ENCODE peak calls at places on chromosomes 3 and 15, in six cellular contexts. M is GM12891, P is GM12878, T is HepG2, Q is K562, D is H1. O is an unnamed sample.

GRCh38 chr3:48268381-48268935 is 27.6 kb downstream of the ZNF589 start:
- DNase-seq in M (no peak), P (peak), T (no peak), Q (no peak), D (no peak), O (peak)

GRCh38 chr15:98002874-98003273 is 42.4 kb downstream of the ARRDC4 start:
- DNase-seq in M (no peak), P (no peak), T (peak), Q (no peak), D (no peak), O (no peak)

GRCh38 chr3:38655708-38656300 is 6.3 kb upstream of the SCN5A start:
- DNase-seq in M (no peak), P (no peak), T (peak), Q (peak), D (no peak), O (no peak)

GRCh38 chr3:156675744-156676466 is 1.5 kb downstream of the TIPARP start:
- DNase-seq in M (no peak), P (no peak), T (peak), Q (no peak), D (no peak), O (no peak)

GRCh38 chr3:33377931-33378330 is 62.3 kb downstream of the UBP1 start:
- DNase-seq in M (no peak), P (no peak), T (no peak), Q (no peak), D (no peak), O (no peak)

GRCh38 chr15:58517252-58517681 is 85.5 kb downstream of the LIPC start:
- DNase-seq in M (no peak), P (peak), T (no peak), Q (no peak), D (no peak), O (no peak)

GRCh38 chr15:82108489-82109078 is 62.8 kb upstream of the MEX3B start:
- DNase-seq in M (peak), P (no peak), T (peak), Q (peak), D (peak), O (peak)

GRCh38 chr3:171757377-171758034 is 52.8 kb downstream of the PLD1 start:
- DNase-seq in M (no peak), P (no peak), T (no peak), Q (no peak), D (no peak), O (no peak)

GRCh38 chr15:95018888-95019545 is 787.7 kb downstream of the MCTP2 start:
- DNase-seq in M (no peak), P (no peak), T (no peak), Q (no peak), D (no peak), O (no peak)

GRCh38 chr3:175651716-175652115 is 792.6 kb downstream of the NAALADL2 start:
- DNase-seq in M (no peak), P (no peak), T (no peak), Q (no peak), D (no peak), O (no peak)

GRCh38 chr15:70670680-70671079 is 92.7 kb downstream of the UACA start:
- DNase-seq in M (no peak), P (no peak), T (no peak), Q (no peak), D (no peak), O (no peak)

GRCh38 chr3:113124256-113124830 is 87.0 kb upstream of the BOC start:
- DNase-seq in M (no peak), P (no peak), T (no peak), Q (no peak), D (no peak), O (no peak)

GRCh38 chr3:14508966-14509795 is 31.0 kb downstream of the GRIP2 start:
- DNase-seq in M (peak), P (no peak), T (peak), Q (peak), D (peak), O (peak)

GRCh38 chr3:132117642-132118041 is 82.8 kb upstream of the CPNE4 start:
- DNase-seq in M (no peak), P (no peak), T (no peak), Q (no peak), D (no peak), O (no peak)

GRCh38 chr3:124053871-124054270 is 61.9 kb upstream of the ROPN1 start:
- DNase-seq in M (no peak), P (no peak), T (no peak), Q (no peak), D (no peak), O (no peak)

GRCh38 chr3:134205426-134205825 is 45.2 kb downstream of the RYK start:
- DNase-seq in M (no peak), P (no peak), T (no peak), Q (no peak), D (no peak), O (no peak)

GRCh38 chr3:181302960-181303359 is 313.4 kb upstream of the DNAJC19 start:
- DNase-seq in M (no peak), P (no peak), T (no peak), Q (no peak), D (no peak), O (no peak)

GRCh38 chr15:66452971-66453580 is 44.5 kb downstream of the SNAPC5 start:
- DNase-seq in M (no peak), P (no peak), T (peak), Q (no peak), D (no peak), O (no peak)

GRCh38 chr3:191345334-191345733 is 15.0 kb upstream of the UTS2B start:
- DNase-seq in M (no peak), P (no peak), T (no peak), Q (peak), D (no peak), O (no peak)

GRCh38 chr15:87672309-87672897 is 584.1 kb downstream of the NTRK3 start:
- DNase-seq in M (no peak), P (no peak), T (no peak), Q (peak), D (peak), O (no peak)

GRCh38 chr3:30544811-30545210 is 61.6 kb upstream of the TGFBR2 start:
- DNase-seq in M (no peak), P (no peak), T (no peak), Q (no peak), D (no peak), O (no peak)

GRCh38 chr3:144221771-144222170 is 250.1 kb downstream of the DIPK2A start:
- DNase-seq in M (no peak), P (no peak), T (no peak), Q (no peak), D (no peak), O (no peak)

GRCh38 chr15:76376029-76376428 is 39.5 kb downstream of the ISL2 start:
- DNase-seq in M (no peak), P (no peak), T (no peak), Q (no peak), D (peak), O (no peak)

GRCh38 chr3:39447637-39448483 is 19.6 kb upstream of the MOBP start:
- DNase-seq in M (peak), P (peak), T (peak), Q (peak), D (peak), O (peak)

GRCh38 chr3:29065211-29065785 is 215.6 kb upstream of the RBMS3 start:
- DNase-seq in M (no peak), P (no peak), T (no peak), Q (no peak), D (peak), O (no peak)

GRCh38 chr3:177777699-177778098 is 580.4 kb upstream of the TBL1XR1 start:
- DNase-seq in M (peak), P (peak), T (peak), Q (peak), D (no peak), O (peak)

GRCh38 chr3:52400275-52400793 is 44.6 kb downstream of the SEMA3G start:
- DNase-seq in M (no peak), P (no peak), T (no peak), Q (no peak), D (no peak), O (no peak)

GRCh38 chr15:71057143-71057542 is 58.1 kb upstream of the THSD4 start:
- DNase-seq in M (no peak), P (no peak), T (no peak), Q (no peak), D (no peak), O (no peak)

GRCh38 chr3:185120126-185120525 is 32.7 kb downstream of the C3orf70 start:
- DNase-seq in M (no peak), P (no peak), T (no peak), Q (no peak), D (no peak), O (no peak)

GRCh38 chr15:85013785-85014184 is 32.1 kb downstream of the PDE8A start:
- DNase-seq in M (no peak), P (no peak), T (no peak), Q (no peak), D (no peak), O (no peak)

GRCh38 chr3:184806567-184807271 is 5.2 kb upstream of the VPS8 start:
- DNase-seq in M (no peak), P (no peak), T (no peak), Q (no peak), D (no peak), O (no peak)

GRCh38 chr3:143002083-143002712 is 828 bp downstream of the U2SURP start:
- DNase-seq in M (peak), P (no peak), T (peak), Q (peak), D (no peak), O (no peak)

GRCh38 chr3:157938154-157938774 is 168.0 kb downstream of the SHOX2 start:
- DNase-seq in M (no peak), P (no peak), T (no peak), Q (no peak), D (no peak), O (no peak)

GRCh38 chr3:179272385-179272784 is 21.5 kb upstream of the KCNMB3 start:
- DNase-seq in M (no peak), P (no peak), T (no peak), Q (no peak), D (no peak), O (no peak)
- TF ChIP-seq TAF1 in M (no peak), P (no peak), T (no peak), Q (no peak), D (no peak), O (no peak)

GRCh38 chr15:48395532-48396011 is 64.3 kb downstream of the DUT start:
- DNase-seq in M (no peak), P (no peak), T (no peak), Q (no peak), D (no peak), O (no peak)
- TF ChIP-seq POLR2AphosphoS5 in M (no peak), P (no peak), T (no peak), Q (no peak), D (no peak), O (no peak)

DNA sequence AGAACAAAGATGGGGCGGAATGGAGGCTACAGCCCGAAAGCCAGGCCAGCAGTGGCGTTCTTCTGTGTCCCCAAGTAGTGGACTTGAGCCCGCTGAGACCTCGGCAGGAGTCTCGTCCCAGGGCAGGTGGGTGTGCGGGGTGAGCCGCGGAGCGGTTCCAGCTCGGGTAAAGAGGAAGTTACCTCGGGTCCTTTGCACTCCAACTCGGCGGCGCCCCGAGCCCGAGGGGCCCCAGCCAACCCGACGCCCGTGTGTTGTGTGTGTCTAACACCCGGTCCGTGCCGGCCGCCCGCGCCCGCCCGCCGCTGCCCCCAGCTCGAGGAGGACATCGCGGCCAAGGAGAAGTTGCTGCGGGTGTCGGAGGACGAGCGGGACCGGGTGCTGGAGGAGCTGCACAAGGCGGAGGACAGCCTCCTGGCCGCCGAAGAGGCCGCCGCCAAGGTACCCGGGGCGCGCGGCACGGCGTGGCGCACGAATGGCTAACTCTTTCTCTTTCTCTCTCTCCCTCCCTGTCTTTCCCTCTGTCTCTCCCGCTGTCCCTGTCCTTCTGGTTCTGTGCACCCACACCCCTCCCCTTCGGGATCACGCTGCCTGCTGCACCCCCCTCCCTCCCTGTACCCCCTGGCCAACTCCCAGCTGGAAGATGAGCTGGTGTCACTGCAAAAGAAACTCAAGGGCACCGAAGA is 987 bp downstream of the TPM1 start:
- DNase-seq in M (peak), P (no peak), T (no peak), Q (peak), D (no peak), O (no peak)
- TF ChIP-seq POLR2A in M (no peak), P (no peak), T (no peak), Q (no peak), D (peak), O (no peak)

GRCh38 chr3:15531346-15531745 is 9.8 kb upstream of the COLQ start:
- DNase-seq in M (no peak), P (no peak), T (no peak), Q (no peak), D (no peak), O (no peak)
- TF ChIP-seq TAF1 in M (no peak), P (no peak), T (no peak), Q (no peak), D (no peak), O (no peak)

GRCh38 chr3:141231923-141232861 is 567 bp downstream of the PXYLP1 start:
- DNase-seq in M (no peak), P (no peak), T (no peak), Q (peak), D (no peak), O (peak)
- TF ChIP-seq POLR2AphosphoS5 in M (no peak), P (no peak), T (no peak), Q (no peak), D (no peak), O (no peak)

GRCh38 chr3:101861212-101861977 is 12.1 kb downstream of the NFKBIZ start:
- DNase-seq in M (no peak), P (no peak), T (no peak), Q (no peak), D (no peak), O (no peak)

GRCh38 chr3:101861978-101862421 is 12.7 kb downstream of the NFKBIZ start:
- DNase-seq in M (no peak), P (no peak), T (no peak), Q (no peak), D (no peak), O (no peak)

GRCh38 chr3:101865751-101866509 is 16.6 kb downstream of the NFKBIZ start:
- DNase-seq in M (peak), P (no peak), T (no peak), Q (peak), D (no peak), O (no peak)

GRCh38 chr3:101859882-101860281 is 10.6 kb downstream of the NFKBIZ start:
- DNase-seq in M (no peak), P (no peak), T (no peak), Q (no peak), D (no peak), O (no peak)

GRCh38 chr3:101862453-101863165 is 13.3 kb downstream of the NFKBIZ start:
- DNase-seq in M (no peak), P (no peak), T (no peak), Q (no peak), D (no peak), O (no peak)
- TF ChIP-seq POLR2A in M (peak), P (no peak), T (no peak), Q (no peak), D (no peak), O (no peak)

DNA sequence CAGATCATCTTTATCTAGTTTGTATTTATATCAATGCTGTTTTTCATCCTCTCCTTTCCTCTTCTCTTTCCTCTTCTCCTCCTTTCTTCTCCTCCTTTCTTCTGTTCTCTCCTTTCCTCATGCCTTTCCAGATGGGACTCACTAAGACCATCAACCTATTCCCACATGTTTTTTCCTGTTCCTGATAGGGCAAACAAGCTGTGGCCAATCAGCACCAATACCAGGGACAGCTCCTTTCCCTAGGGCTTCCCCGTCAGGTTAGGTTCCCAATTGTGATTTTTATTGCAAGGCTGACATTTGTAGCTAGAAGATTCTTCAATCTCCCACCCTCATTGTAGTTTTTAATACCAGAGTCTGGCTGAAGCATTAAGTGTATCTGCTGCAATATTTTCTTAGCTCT is 76.3 kb upstream of the COL8A1 start:
- DNase-seq in M (no peak), P (no peak), T (no peak), Q (no peak), D (no peak), O (no peak)
- TF ChIP-seq TAF1 in M (no peak), P (no peak), T (no peak), Q (no peak), D (no peak), O (no peak)

GRCh38 chr3:195030791-195031321 is 240.1 kb downstream of the XXYLT1 start:
- DNase-seq in M (no peak), P (no peak), T (peak), Q (no peak), D (no peak), O (no peak)
- TF ChIP-seq POLR2AphosphoS5 in M (no peak), P (no peak), T (no peak), Q (no peak), D (no peak), O (no peak)